ENCODE peak calls at places on chromosomes 12 and 14, in six cellular contexts. V, L, I, A, M and O are unnamed samples.

GRCh38 chr12:77645966-77646598 is 184.6 kb upstream of the NAV3 start:
- ATAC-seq in I (peak; percentile 74), V (no peak), L (no peak), M (no peak), A (no peak), O (no peak)

GRCh38 chr14:78933948-78934524 is 763.9 kb downstream of the NRXN3 start:
- ATAC-seq in V (no peak), L (no peak), A (no peak), M (no peak), I (peak; percentile 33), O (no peak)

GRCh38 chr12:13135336-13136178 is 32.1 kb upstream of the GSG1 start:
- ATAC-seq in I (no peak), L (peak; percentile 22), M (peak; percentile 96), V (no peak), A (no peak), O (peak; percentile 65)

GRCh38 chr12:85835417-85835809 is 796 bp downstream of the RASSF9 start:
- ATAC-seq in A (no peak), L (no peak), V (no peak), I (no peak), M (no peak), O (no peak)

GRCh38 chr12:43835264-43835655 is 621 bp upstream of the TMEM117 start:
- ATAC-seq in V (peak; percentile 11), L (peak; percentile 47), A (peak; percentile 26), I (peak; percentile 13), M (no peak), O (no peak)

GRCh38 chr12:21828779-21829178 is 54.3 kb upstream of the KCNJ8 start:
- ATAC-seq in M (no peak), I (no peak), V (no peak), A (no peak), L (no peak), O (peak; percentile 69)

GRCh38 chr14:93027810-93028723 is 87.7 kb downstream of the ITPK1 start:
- ATAC-seq in I (no peak), L (no peak), V (no peak), A (no peak), M (no peak), O (no peak)

GRCh38 chr14:95514131-95515079 is 2.0 kb downstream of the SYNE3 start:
- ATAC-seq in M (peak; percentile 69), V (peak; percentile 24), A (no peak), I (peak; percentile 3), L (no peak), O (no peak)

GRCh38 chr14:43123544-43123943 is 1383.5 kb downstream of the FSCB start:
- ATAC-seq in V (no peak), A (no peak), L (no peak), M (no peak), I (no peak), O (no peak)

GRCh38 chr12:124411953-124412645 is 117.2 kb downstream of the RFLNA start:
- ATAC-seq in L (peak; percentile 2), A (no peak), M (no peak), I (no peak), V (no peak), O (no peak)

GRCh38 chr14:87869619-87870583 is 123.1 kb downstream of the GALC start:
- ATAC-seq in M (no peak), A (no peak), V (no peak), I (peak; percentile 48), L (peak; percentile 70), O (peak; percentile 86)

GRCh38 chr12:94277426-94278000 is 129.1 kb downstream of the PLXNC1 start:
- ATAC-seq in A (no peak), M (no peak), L (no peak), I (no peak), V (peak; percentile 90), O (no peak)

GRCh38 chr14:90791481-90791880 is 24.7 kb downstream of the TTC7B start:
- ATAC-seq in M (no peak), A (no peak), I (no peak), L (no peak), V (no peak), O (peak; percentile 22)

GRCh38 chr14:90384543-90384911 is 12.3 kb upstream of the CALM1 start:
- ATAC-seq in I (no peak), V (no peak), A (no peak), M (no peak), L (no peak), O (no peak)

DNA sequence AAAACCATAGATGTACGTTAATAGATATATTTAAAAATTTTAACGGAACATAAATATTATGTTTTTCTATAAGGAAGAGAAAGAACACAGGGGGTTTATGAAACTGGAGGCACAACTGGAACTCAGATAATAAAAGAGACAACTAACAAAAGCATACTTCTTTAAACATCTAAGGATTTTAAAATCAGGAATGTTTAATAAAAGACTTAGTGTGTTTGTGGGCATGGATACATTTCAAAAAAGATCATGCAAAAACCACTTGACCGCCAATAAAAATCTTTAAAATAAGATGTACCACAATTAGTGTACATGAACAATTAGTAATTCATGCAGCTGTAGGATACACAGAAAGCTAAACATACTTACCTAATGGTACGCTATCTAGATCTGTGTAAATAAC is 113.0 kb downstream of the KIF21A start:
- ATAC-seq in A (no peak), V (no peak), L (no peak), I (no peak), M (no peak), O (no peak)
- TF ChIP-seq CTCF in A (no peak), V (no peak), L (no peak), I (no peak), M (no peak), O (no peak)

GRCh38 chr14:64509036-64509435 is 4.5 kb downstream of the ZBTB1 start:
- ATAC-seq in A (peak; percentile 15), I (no peak), L (no peak), M (no peak), V (no peak), O (no peak)
- H3K4me1 ChIP-seq in A (peaks cover 10% of the 10 kb centered on the region), I (peaks cover 22% of the 10 kb centered on the region), L (peaks cover 65% of the 10 kb centered on the region), M (peaks cover 60% of the 10 kb centered on the region), V (peaks cover 60% of the 10 kb centered on the region), O (peaks cover 19% of the 10 kb centered on the region)

GRCh38 chr12:55715833-55716581 is at the start of gene BLOC1S1:
- ATAC-seq in L (peak; percentile 78), A (peak; percentile 97), V (peak; percentile 82), I (peak; percentile 95), M (peak; percentile 92), O (peak; percentile 78)

GRCh38 chr12:55716582-55717396 is 943 bp downstream of the BLOC1S1 start:
- ATAC-seq in I (peak; percentile 4), M (peak; percentile 1), L (peak; percentile 9), A (peak; percentile 37), V (no peak), O (peak; percentile 17)

GRCh38 chr12:55713721-55714120 is 2.1 kb upstream of the BLOC1S1 start:
- ATAC-seq in A (no peak), M (no peak), I (no peak), V (no peak), L (no peak), O (no peak)

GRCh38 chr12:55717397-55718007 is 1.7 kb downstream of the BLOC1S1 start:
- ATAC-seq in A (no peak), M (no peak), L (no peak), I (peak; percentile 47), V (no peak), O (no peak)

DNA sequence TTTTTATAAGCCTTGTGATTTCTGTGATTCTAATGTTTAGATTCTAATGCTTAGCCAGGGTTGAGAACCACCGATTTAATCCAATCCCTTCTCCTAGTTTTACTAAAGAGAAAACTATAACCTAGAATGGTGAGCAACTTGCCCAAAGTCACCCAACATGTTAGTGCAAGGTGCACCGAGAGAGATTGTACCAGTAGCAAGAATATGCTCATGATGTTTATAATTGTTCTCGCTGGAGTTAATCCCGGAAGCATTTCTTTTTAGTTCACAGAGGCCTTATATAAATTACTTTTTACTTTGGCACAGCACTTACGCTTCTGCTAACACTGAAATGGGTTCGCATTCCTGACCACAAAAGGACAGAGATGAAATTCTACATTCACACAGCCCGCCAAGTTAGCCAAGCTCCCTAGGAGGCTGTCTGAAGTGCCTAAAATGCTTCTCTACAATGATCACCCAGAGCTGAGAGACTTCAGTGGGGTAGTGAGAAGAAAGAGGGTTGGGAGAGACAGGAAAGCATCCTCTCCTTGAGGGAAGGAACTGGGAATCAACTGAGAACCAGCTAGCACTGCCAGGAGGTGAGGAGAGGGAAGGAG is 579 bp upstream of the BLOC1S1 start:
- ATAC-seq in L (no peak), V (no peak), I (no peak), M (no peak), A (no peak), O (peak; percentile 54)
- TF ChIP-seq EP300 in L (no peak), V (no peak), I (no peak), M (no peak), A (no peak), O (no peak)

DNA sequence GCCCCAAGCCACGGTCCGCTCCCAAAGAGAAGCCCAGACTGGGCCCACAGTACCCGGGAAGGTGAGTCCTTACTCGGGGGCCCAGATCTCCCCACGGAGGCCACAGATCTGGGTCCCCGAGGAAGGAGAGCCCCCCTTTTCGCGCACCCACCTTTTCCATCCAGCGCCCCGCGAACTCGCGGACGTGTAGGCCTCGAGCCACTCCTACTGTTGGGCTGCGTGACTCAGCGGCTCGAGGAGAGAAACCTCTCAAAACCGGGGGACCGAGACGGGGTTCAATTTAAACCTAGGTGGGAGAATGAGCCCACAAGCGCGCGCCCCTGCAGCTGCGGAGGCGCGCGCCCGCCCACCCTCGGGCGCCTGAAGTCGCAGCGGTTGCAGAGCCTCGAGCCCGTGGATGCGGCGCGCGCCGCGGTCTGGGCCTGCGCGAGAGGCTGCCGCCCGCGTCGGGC is 6.3 kb downstream of the SIX6 start:
- ATAC-seq in M (no peak), L (peak; percentile 3), A (no peak), I (no peak), V (no peak), O (no peak)
- TF ChIP-seq CTCF in M (no peak), L (no peak), A (no peak), I (no peak), V (no peak), O (no peak)